ENCODE peak calls at places on chromosomes 5 and 9, in six cellular contexts. T, X, U, P, A and W are unnamed samples.
A peak's percentile ranks its signal among the peaks of the same experiment; 100 is the strongest.

GRCh38 chr9:137435980-137436760 is 5.0 kb downstream of the ENTPD8 start:
- DNase-seq in T (no peak), X (no peak), U (peak; percentile 65), P (no peak), A (no peak), W (peak; percentile 76)

GRCh38 chr5:143807401-143807800 is 4.6 kb upstream of the HMHB1 start:
- DNase-seq in T (no peak), X (no peak), U (no peak), P (no peak), A (no peak), W (no peak)

GRCh38 chr9:81855538-81855937 is 72.7 kb upstream of the SPATA31D4 start:
- DNase-seq in T (no peak), X (no peak), U (no peak), P (no peak), A (no peak), W (peak; percentile 90)

GRCh38 chr5:137938358-137939138 is 49.3 kb downstream of the PKD2L2 start:
- DNase-seq in T (no peak), X (no peak), U (no peak), P (no peak), A (no peak), W (no peak)

GRCh38 chr9:99259231-99259918 is 37.3 kb downstream of the SEC61B start:
- DNase-seq in T (no peak), X (no peak), U (no peak), P (peak; percentile 94), A (peak; percentile 85), W (no peak)

GRCh38 chr9:107631788-107632187 is 142.2 kb upstream of the KLF4 start:
- DNase-seq in T (no peak), X (no peak), U (no peak), P (no peak), A (no peak), W (no peak)

GRCh38 chr5:56829137-56829536 is 13.8 kb downstream of the MAP3K1 start:
- DNase-seq in T (no peak), X (no peak), U (no peak), P (no peak), A (peak; percentile 81), W (peak; percentile 52)

GRCh38 chr9:82108474-82108873 is 119.9 kb downstream of the SPATA31D1 start:
- DNase-seq in T (no peak), X (no peak), U (no peak), P (no peak), A (no peak), W (no peak)

GRCh38 chr9:127362829-127363228 is 34.1 kb upstream of the SLC2A8 start:
- DNase-seq in T (no peak), X (no peak), U (no peak), P (no peak), A (no peak), W (no peak)

GRCh38 chr9:112872019-112872418 is 18.7 kb downstream of the SLC46A2 start:
- DNase-seq in T (no peak), X (no peak), U (no peak), P (no peak), A (no peak), W (no peak)

GRCh38 chr9:35905912-35906679 is at the start of gene HRCT1:
- DNase-seq in T (peak; percentile 72), X (no peak), U (no peak), P (peak; percentile 47), A (peak; percentile 47), W (peak; percentile 94)

GRCh38 chr9:82783045-82783444 is 279.9 kb downstream of the RASEF start:
- DNase-seq in T (no peak), X (no peak), U (no peak), P (no peak), A (no peak), W (no peak)

GRCh38 chr5:102554728-102555127 is 55.9 kb upstream of the SLCO6A1 start:
- DNase-seq in T (peak; percentile 12), X (no peak), U (no peak), P (no peak), A (no peak), W (no peak)

GRCh38 chr5:81856948-81857928 is 106.3 kb upstream of the SSBP2 start:
- DNase-seq in T (peak; percentile 79), X (no peak), U (peak; percentile 81), P (peak; percentile 90), A (peak; percentile 64), W (no peak)

GRCh38 chr5:58459276-58459859 is 518 bp downstream of the PLK2 start:
- DNase-seq in T (peak; percentile 32), X (no peak), U (no peak), P (peak; percentile 58), A (no peak), W (peak; percentile 38)

GRCh38 chr9:138060881-138061280 is 183.3 kb downstream of the CACNA1B start:
- DNase-seq in T (no peak), X (no peak), U (no peak), P (no peak), A (no peak), W (no peak)

GRCh38 chr5:149857499-149857898 is 87.1 kb downstream of the PDE6A start:
- DNase-seq in T (peak; percentile 68), X (no peak), U (peak; percentile 33), P (peak; percentile 73), A (no peak), W (no peak)

GRCh38 chr5:9338796-9339195 is 207.1 kb downstream of the SEMA5A start:
- DNase-seq in T (no peak), X (no peak), U (no peak), P (no peak), A (no peak), W (peak; percentile 57)

GRCh38 chr9:80968611-80969010 is 720.7 kb downstream of the TLE1 start:
- DNase-seq in T (no peak), X (no peak), U (no peak), P (no peak), A (no peak), W (peak; percentile 87)

GRCh38 chr5:39158786-39159185 is 60.6 kb downstream of the FYB1 start:
- DNase-seq in T (no peak), X (no peak), U (no peak), P (no peak), A (peak; percentile 26), W (no peak)